ENCODE peak calls at places on chromosomes 1 and 21, in five cellular contexts. R, Z, O, T and V are unnamed samples.

GRCh38 chr21:39003982-39004775 is 179.1 kb downstream of the PSMG1 start:
- DNase-seq in R (no peak), Z (peak), O (no peak), T (no peak), V (no peak)

GRCh38 chr1:216456682-216457081 is 33.4 kb upstream of the USH2A start:
- DNase-seq in R (no peak), Z (no peak), O (no peak), T (no peak), V (no peak)

GRCh38 chr1:157646144-157646543 is 48.3 kb upstream of the FCRL4 start:
- DNase-seq in R (no peak), Z (no peak), O (no peak), T (no peak), V (no peak)

GRCh38 chr1:55049914-55050278 is 10.5 kb downstream of the PCSK9 start:
- DNase-seq in R (no peak), Z (peak), O (peak), T (no peak), V (no peak)

GRCh38 chr1:241787691-241788090 is 60.3 kb upstream of the EXO1 start:
- DNase-seq in R (no peak), Z (no peak), O (no peak), T (no peak), V (no peak)

GRCh38 chr21:45651921-45652320 is 8.4 kb downstream of the PCBP3 start:
- DNase-seq in R (no peak), Z (no peak), O (no peak), T (no peak), V (no peak)

GRCh38 chr1:110224240-110224995 is 14.3 kb downstream of the KCNC4 start:
- DNase-seq in R (no peak), Z (no peak), O (no peak), T (no peak), V (no peak)

GRCh38 chr1:176174108-176174507 is 33.0 kb downstream of the COP1 start:
- DNase-seq in R (no peak), Z (no peak), O (no peak), T (no peak), V (no peak)

GRCh38 chr21:27425574-27425973 is 458.7 kb upstream of the ADAMTS5 start:
- DNase-seq in R (no peak), Z (no peak), O (no peak), T (no peak), V (no peak)

GRCh38 chr1:35769759-35770446 is at the start of gene CLSPN:
- DNase-seq in R (peak), Z (peak), O (peak), T (peak), V (peak)

GRCh38 chr1:36651176-36651910 is 168.6 kb upstream of the CSF3R start:
- DNase-seq in R (no peak), Z (no peak), O (peak), T (no peak), V (no peak)